ENCODE peak calls at places on chromosomes 13 and 19, in eight cellular contexts. A, X, L, W, C, T, I and N are unnamed samples.
A peak's percentile ranks its signal among the peaks of the same experiment; 100 is the strongest.

GRCh38 chr13:27997904-27998522 is 9.5 kb upstream of the URAD start:
- DNase-seq in A (peak; percentile 70), X (no peak), L (no peak), W (peak; percentile 39), C (no peak), T (no peak), I (no peak), N (peak; percentile 58)

GRCh38 chr19:29540128-29540527 is 14.3 kb downstream of the VSTM2B start:
- DNase-seq in A (no peak), X (no peak), L (no peak), W (no peak), C (no peak), T (no peak), I (no peak), N (no peak)

GRCh38 chr19:18379803-18380747 is 5.9 kb upstream of the GDF15 start:
- DNase-seq in A (peak; percentile 93), X (peak; percentile 98), L (peak; percentile 97), W (no peak), C (peak; percentile 91), T (peak; percentile 99), I (peak; percentile 81), N (peak; percentile 86)

GRCh38 chr19:45166723-45167252 is 6.0 kb upstream of the NKPD1 start:
- DNase-seq in A (no peak), X (no peak), L (no peak), W (no peak), C (no peak), T (no peak), I (no peak), N (no peak)

GRCh38 chr19:50300051-50300450 is 29.1 kb downstream of the KCNC3 start:
- DNase-seq in A (no peak), X (no peak), L (no peak), W (no peak), C (no peak), T (no peak), I (no peak), N (no peak)

GRCh38 chr13:34926513-34926912 is 15.6 kb upstream of the NBEA start:
- DNase-seq in A (no peak), X (no peak), L (no peak), W (peak; percentile 55), C (no peak), T (no peak), I (no peak), N (no peak)

GRCh38 chr19:34269968-34270621 is 15.7 kb downstream of the GARRE1 start:
- DNase-seq in A (no peak), X (peak; percentile 68), L (peak; percentile 63), W (peak; percentile 99), C (peak; percentile 45), T (peak; percentile 65), I (peak; percentile 53), N (peak; percentile 43)

GRCh38 chr13:33710924-33711323 is 107.0 kb upstream of the RFC3 start:
- DNase-seq in A (no peak), X (no peak), L (no peak), W (no peak), C (no peak), T (no peak), I (no peak), N (no peak)

GRCh38 chr19:54133312-54133956 is 4.1 kb upstream of the CNOT3 start:
- DNase-seq in A (peak; percentile 32), X (no peak), L (no peak), W (peak; percentile 56), C (no peak), T (no peak), I (peak; percentile 56), N (peak; percentile 35)

GRCh38 chr19:17402982-17403855 is 2.2 kb downstream of the BST2 start:
- DNase-seq in A (no peak), X (no peak), L (no peak), W (peak; percentile 28), C (no peak), T (no peak), I (peak; percentile 42), N (peak; percentile 73)

GRCh38 chr19:46860125-46860845 is 512 bp upstream of the ARHGAP35 start:
- DNase-seq in A (peak; percentile 93), X (peak; percentile 100), L (peak; percentile 98), W (peak; percentile 99), C (peak; percentile 98), T (peak; percentile 99), I (peak; percentile 69), N (peak; percentile 99)

GRCh38 chr19:9140159-9140874 is at the start of gene ZNF317:
- DNase-seq in A (peak; percentile 84), X (peak; percentile 96), L (peak; percentile 91), W (peak; percentile 91), C (peak; percentile 93), T (peak; percentile 95), I (peak; percentile 58), N (peak; percentile 95)
- TF ChIP-seq POLR2A in A (peak; percentile 64), X (no peak), L (peak; percentile 35), W (peak; percentile 73), C (peak; percentile 12), T (peak; percentile 59), I (peak; percentile 61), N (peak; percentile 89)

GRCh38 chr13:44273991-44274810 is 99.4 kb upstream of the SERP2 start:
- DNase-seq in A (no peak), X (no peak), L (no peak), W (peak; percentile 31), C (no peak), T (peak; percentile 45), I (no peak), N (peak; percentile 72)
- TF ChIP-seq POLR2A in A (no peak), X (no peak), L (no peak), W (no peak), C (no peak), T (no peak), I (no peak), N (no peak)

GRCh38 chr13:30905932-30906383 is at the start of gene MEDAG:
- DNase-seq in A (no peak), X (peak; percentile 91), L (peak; percentile 37), W (peak; percentile 85), C (peak; percentile 87), T (peak; percentile 81), I (no peak), N (no peak)
- TF ChIP-seq POLR2A in A (no peak), X (no peak), L (no peak), W (peak; percentile 67), C (no peak), T (no peak), I (no peak), N (no peak)

GRCh38 chr13:48188640-48189039 is 44.4 kb upstream of the ITM2B start:
- DNase-seq in A (no peak), X (no peak), L (no peak), W (no peak), C (no peak), T (no peak), I (no peak), N (no peak)

GRCh38 chr13:48188129-48188528 is 44.9 kb upstream of the ITM2B start:
- DNase-seq in A (no peak), X (no peak), L (no peak), W (no peak), C (no peak), T (no peak), I (no peak), N (no peak)

GRCh38 chr13:48189122-48189521 is 43.9 kb upstream of the ITM2B start:
- DNase-seq in A (no peak), X (no peak), L (no peak), W (no peak), C (no peak), T (no peak), I (no peak), N (no peak)

GRCh38 chr13:48194392-48194754 is 38.6 kb upstream of the ITM2B start:
- DNase-seq in A (no peak), X (no peak), L (no peak), W (no peak), C (no peak), T (no peak), I (no peak), N (no peak)

DNA sequence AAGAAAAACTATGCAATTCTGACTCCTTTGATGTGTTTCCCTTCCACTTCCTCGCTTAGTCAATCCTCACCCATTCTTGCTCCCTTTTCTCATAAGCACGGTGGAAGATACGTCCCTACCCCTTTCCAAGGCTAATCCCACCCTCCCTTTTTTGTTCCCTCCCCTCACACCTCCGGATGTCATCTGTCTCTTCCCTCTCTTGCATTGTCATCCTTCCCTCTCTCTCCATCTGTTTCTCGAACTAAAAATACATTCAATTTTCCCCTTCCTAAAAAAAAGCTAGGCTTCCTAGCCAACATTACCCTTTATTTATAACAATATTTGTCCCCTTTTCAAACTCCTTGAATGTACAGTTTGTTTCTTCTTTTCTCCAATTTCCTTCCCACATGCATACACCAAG is 40.5 kb upstream of the ITM2B start:
- DNase-seq in A (no peak), X (no peak), L (no peak), W (no peak), C (no peak), T (no peak), I (no peak), N (no peak)
- TF ChIP-seq POLR2A in A (no peak), X (no peak), L (no peak), W (no peak), C (no peak), T (no peak), I (no peak), N (no peak)

GRCh38 chr19:4684312-4685095 is 14.4 kb upstream of the MYDGF start:
- DNase-seq in A (no peak), X (no peak), L (no peak), W (no peak), C (no peak), T (no peak), I (no peak), N (no peak)

GRCh38 chr19:4686700-4687099 is 16.6 kb upstream of the MYDGF start:
- DNase-seq in A (no peak), X (no peak), L (no peak), W (no peak), C (no peak), T (no peak), I (no peak), N (no peak)

GRCh38 chr19:4689403-4689802 is 19.3 kb upstream of the MYDGF start:
- DNase-seq in A (no peak), X (no peak), L (no peak), W (no peak), C (no peak), T (no peak), I (no peak), N (no peak)

GRCh38 chr19:4688587-4688986 is 18.4 kb upstream of the MYDGF start:
- DNase-seq in A (no peak), X (no peak), L (no peak), W (no peak), C (no peak), T (no peak), I (no peak), N (no peak)

GRCh38 chr19:4687396-4687795 is 17.3 kb upstream of the MYDGF start:
- DNase-seq in A (no peak), X (no peak), L (no peak), W (no peak), C (no peak), T (no peak), I (no peak), N (no peak)
- TF ChIP-seq POLR2A in A (no peak), X (no peak), L (no peak), W (no peak), C (no peak), T (no peak), I (no peak), N (no peak)

GRCh38 chr19:35320285-35320706 is 8.7 kb upstream of the CD22 start:
- DNase-seq in A (no peak), X (no peak), L (no peak), W (no peak), C (no peak), T (no peak), I (no peak), N (no peak)
- TF ChIP-seq POLR2A in A (no peak), X (no peak), L (no peak), W (no peak), C (no peak), T (no peak), I (no peak), N (no peak)

GRCh38 chr13:21176195-21176981 is at the start of the genes MRPL57 and SKA3:
- DNase-seq in A (peak; percentile 84), X (peak; percentile 96), L (peak; percentile 87), W (peak; percentile 96), C (peak; percentile 86), T (peak; percentile 86), I (peak; percentile 82), N (peak; percentile 95)
- TF ChIP-seq POLR2A in A (peak; percentile 89), X (peak; percentile 88), L (peak; percentile 81), W (peak; percentile 85), C (no peak), T (peak; percentile 91), I (peak; percentile 87), N (peak; percentile 98)